ENCODE peak calls at places on chromosomes 1 and 21, in six cellular contexts. E, U, M, Q, V and P are unnamed samples. For H3K4me1, the result is how much of the 10 kb centered on the place peaks cover.

GRCh38 chr1:179968994-179969919 is 14.6 kb downstream of the CEP350 start:
- DNase-seq in M (no peak), E (no peak), U (no peak), Q (no peak), V (peak), P (no peak)

GRCh38 chr1:19342894-19343616 is 30.9 kb downstream of the SLC66A1 start:
- DNase-seq in Q (no peak), E (no peak), M (no peak), V (no peak), U (no peak), P (no peak)

GRCh38 chr1:186775881-186776560 is 52.7 kb upstream of the PLA2G4A start:
- DNase-seq in E (no peak), M (no peak), Q (no peak), V (no peak), U (no peak), P (no peak)

GRCh38 chr1:69611316-69611715 is 43.6 kb downstream of the LRRC7 start:
- DNase-seq in Q (no peak), V (no peak), U (no peak), E (no peak), M (no peak), P (no peak)

GRCh38 chr21:43306911-43307676 is 119.8 kb downstream of the SIK1 start:
- DNase-seq in E (peak), M (peak), U (peak), Q (no peak), V (no peak), P (peak)

GRCh38 chr1:201217851-201218250 is 27.2 kb downstream of the IGFN1 start:
- DNase-seq in M (no peak), U (no peak), V (no peak), Q (no peak), E (no peak), P (no peak)

GRCh38 chr1:154963643-154964042 is 2.1 kb upstream of the PYGO2 start:
- DNase-seq in M (no peak), U (no peak), E (no peak), Q (no peak), V (no peak), P (no peak)

GRCh38 chr1:51482881-51483280 is 36.2 kb downstream of the EPS15 start:
- DNase-seq in E (peak), V (peak), M (no peak), U (peak), Q (no peak), P (peak)

GRCh38 chr1:212873518-212873917 is 15.4 kb downstream of the FLVCR1 start:
- DNase-seq in M (no peak), Q (no peak), V (no peak), U (no peak), E (no peak), P (no peak)

GRCh38 chr1:64981602-64981981 is 15.2 kb upstream of the JAK1 start:
- DNase-seq in E (no peak), M (peak), U (no peak), Q (no peak), V (no peak), P (no peak)

GRCh38 chr1:208101661-208102431 is 142.3 kb downstream of the PLXNA2 start:
- DNase-seq in Q (no peak), V (peak), U (peak), M (no peak), E (peak), P (peak)

GRCh38 chr1:22362626-22363402 is 88.8 kb upstream of the ZBTB40 start:
- DNase-seq in Q (no peak), U (no peak), E (no peak), M (no peak), V (no peak), P (no peak)

GRCh38 chr1:10738125-10738746 is 58.2 kb downstream of the CASZ1 start:
- DNase-seq in V (no peak), Q (no peak), U (no peak), E (no peak), M (no peak), P (no peak)

GRCh38 chr1:14782741-14783591 is 184.5 kb downstream of the KAZN start:
- DNase-seq in V (no peak), U (no peak), E (no peak), Q (peak), M (no peak), P (no peak)

GRCh38 chr1:178633068-178633467 is 92.0 kb upstream of the RALGPS2 start:
- DNase-seq in Q (peak), E (peak), V (no peak), M (peak), U (peak), P (peak)

GRCh38 chr1:203065191-203065590 is 20.6 kb downstream of the MYOG start:
- DNase-seq in E (no peak), U (no peak), M (no peak), V (no peak), Q (no peak), P (no peak)

GRCh38 chr1:159924025-159924790 is 1.1 kb downstream of the TAGLN2 start:
- DNase-seq in Q (peak), E (peak), U (peak), V (peak), M (peak), P (peak)

DNA sequence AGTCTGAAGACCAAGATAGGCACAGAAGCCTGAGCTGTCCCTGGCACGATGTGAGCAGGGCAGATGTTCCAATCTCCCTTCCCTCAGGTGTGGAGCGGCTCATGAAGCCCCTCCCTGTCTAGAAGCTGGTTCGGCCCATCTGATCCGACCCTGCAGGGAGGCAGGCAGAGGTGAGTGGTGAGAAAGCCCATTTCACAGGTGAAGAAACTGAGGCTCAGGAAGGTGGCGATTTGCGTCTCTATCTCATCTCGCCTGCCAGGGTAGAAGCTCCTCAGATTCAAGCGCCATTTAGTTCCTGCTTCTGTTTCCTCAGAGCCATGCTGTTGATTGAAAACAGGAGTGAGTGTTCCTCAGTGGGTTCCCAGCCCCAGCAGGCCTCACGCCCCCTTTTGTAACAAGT is 16.9 kb upstream of the TENT5B start:
- DNase-seq in U (no peak), E (no peak), M (no peak), V (no peak), Q (no peak), P (no peak)
- H3K4me3 ChIP-seq in U (no peak), E (no peak), M (no peak), V (no peak), Q (no peak), P (no peak)

GRCh38 chr1:9588551-9589143 is at the start of gene TMEM201:
- DNase-seq in V (peak), E (peak), M (peak), Q (peak), U (peak), P (peak)

GRCh38 chr1:9590945-9591668 is 2.4 kb downstream of the TMEM201 start:
- DNase-seq in E (no peak), Q (no peak), U (no peak), M (no peak), V (no peak), P (no peak)

GRCh38 chr1:9589144-9589718 is 520 bp downstream of the TMEM201 start:
- DNase-seq in M (no peak), V (peak), Q (peak), E (peak), U (peak), P (peak)

GRCh38 chr1:9589719-9590157 is 1.0 kb downstream of the TMEM201 start:
- DNase-seq in Q (peak), E (peak), U (peak), M (peak), V (peak), P (peak)

DNA sequence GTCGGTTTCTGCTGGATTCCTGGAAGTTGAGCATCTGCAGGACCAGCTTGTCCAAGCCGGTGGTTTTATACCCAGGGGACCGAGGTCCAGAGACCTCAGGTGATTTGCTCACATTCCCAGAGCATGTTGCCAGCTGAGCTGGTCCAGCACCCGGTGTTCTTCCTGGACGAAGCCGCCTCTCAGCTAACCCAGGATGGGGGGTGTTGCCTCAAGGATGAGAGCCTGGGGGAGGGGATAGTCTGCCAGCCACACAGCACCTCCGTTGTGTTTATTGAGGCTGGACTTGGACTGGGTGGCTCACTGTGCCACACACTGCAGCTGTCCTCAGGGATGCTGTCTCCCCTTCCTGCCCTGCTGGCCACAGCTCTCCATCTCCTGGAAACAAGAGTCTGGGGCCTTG is 1.5 kb downstream of the TMEM201 start:
- DNase-seq in Q (no peak), U (no peak), E (no peak), V (no peak), M (no peak), P (no peak)
- H3K4me1 ChIP-seq in Q (under half), U (under half), E (under half), V (under half), M (under half), P (under half)

GRCh38 chr1:192343304-192343703 is 26.5 kb downstream of the RGS21 start:
- DNase-seq in Q (peak), V (no peak), U (no peak), E (no peak), M (no peak), P (no peak)
- H3K9ac ChIP-seq in Q (no peak), V (no peak), U (no peak), E (no peak), M (no peak), P (no peak)

DNA sequence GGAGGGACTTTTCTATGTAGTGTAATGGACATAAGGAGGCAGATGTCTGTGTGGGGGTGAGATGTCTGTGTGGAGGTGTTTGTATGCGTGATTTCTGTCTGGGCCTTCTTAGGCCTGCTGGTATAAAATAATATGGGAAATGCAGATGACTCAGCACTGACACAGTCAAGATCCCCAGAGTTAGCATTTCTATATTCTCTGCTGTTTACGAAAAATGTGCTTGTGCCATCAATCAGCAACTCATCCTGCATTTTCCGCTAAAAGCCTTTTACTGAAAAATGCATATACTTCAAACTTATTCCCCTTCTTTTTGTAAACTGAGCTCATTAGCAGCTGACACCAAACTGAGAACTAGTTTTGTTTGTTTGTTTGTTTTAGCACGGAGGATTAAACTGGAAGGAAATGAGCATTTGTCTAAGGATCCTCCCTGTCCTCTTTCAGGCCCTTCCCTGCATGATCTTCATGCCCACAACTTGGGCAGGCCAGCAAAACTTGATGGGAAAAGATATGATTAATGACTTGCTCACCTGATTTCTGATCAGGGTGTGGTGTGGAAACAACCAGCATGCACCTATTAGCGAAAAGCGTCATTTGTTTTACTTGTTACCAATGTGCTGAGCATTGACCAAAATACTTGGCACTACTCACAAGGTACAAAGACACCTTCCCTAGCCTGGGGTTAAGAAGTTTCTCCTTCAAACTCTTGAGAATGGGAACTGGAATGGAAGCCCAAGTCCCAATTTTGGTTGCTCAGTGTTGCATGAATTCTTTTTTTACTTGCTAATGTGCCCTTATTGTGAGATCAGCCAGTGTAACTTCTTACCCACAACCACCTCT is 77.4 kb downstream of the NDUFS5 start:
- DNase-seq in V (peak), M (peak), E (peak), U (peak), Q (no peak), P (peak)
- H3K4me3 ChIP-seq in V (no peak), M (peak), E (no peak), U (no peak), Q (no peak), P (no peak)

GRCh38 chr1:181104042-181104789 is 15.7 kb downstream of the IER5 start:
- DNase-seq in V (no peak), Q (peak), U (no peak), M (no peak), E (no peak), P (no peak)

GRCh38 chr1:181101581-181102226 is 13.2 kb downstream of the IER5 start:
- DNase-seq in U (peak), M (peak), V (peak), Q (peak), E (peak), P (peak)

GRCh38 chr1:181104790-181105133 is 16.3 kb downstream of the IER5 start:
- DNase-seq in Q (peak), V (no peak), U (peak), M (no peak), E (no peak), P (peak)

GRCh38 chr1:181102841-181103240 is 14.3 kb downstream of the IER5 start:
- DNase-seq in U (no peak), V (no peak), M (no peak), Q (no peak), E (no peak), P (no peak)

GRCh38 chr1:181103404-181103803 is 14.9 kb downstream of the IER5 start:
- DNase-seq in U (no peak), M (no peak), Q (no peak), E (no peak), V (no peak), P (no peak)
- H3K4me1 ChIP-seq in U (half or more), M (half or more), Q (under half), E (under half), V (under half), P (under half)

DNA sequence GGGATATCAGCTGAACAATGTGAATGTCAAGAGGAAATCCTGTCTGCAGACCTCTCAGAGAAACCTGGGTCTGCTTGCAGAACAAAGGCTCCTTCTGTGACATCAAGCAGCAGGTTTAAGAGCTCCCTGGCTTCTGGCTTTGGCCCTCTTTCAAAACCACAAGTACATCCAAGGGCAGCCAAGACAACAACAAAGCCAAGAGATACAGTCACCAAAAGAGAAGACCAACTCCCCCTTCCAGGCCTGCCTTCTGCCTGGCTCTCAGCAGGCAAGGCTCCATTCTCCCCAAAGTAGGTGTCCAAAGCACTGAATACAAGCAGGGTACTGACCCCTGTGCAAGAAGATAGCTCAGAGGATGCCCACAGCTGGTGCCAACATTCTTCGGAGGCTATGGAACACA is 11.5 kb downstream of the BCAR3 start:
- DNase-seq in E (peak), V (peak), M (peak), U (peak), Q (no peak), P (peak)
- H3K9ac ChIP-seq in E (no peak), V (no peak), M (peak), U (no peak), Q (no peak), P (no peak)

DNA sequence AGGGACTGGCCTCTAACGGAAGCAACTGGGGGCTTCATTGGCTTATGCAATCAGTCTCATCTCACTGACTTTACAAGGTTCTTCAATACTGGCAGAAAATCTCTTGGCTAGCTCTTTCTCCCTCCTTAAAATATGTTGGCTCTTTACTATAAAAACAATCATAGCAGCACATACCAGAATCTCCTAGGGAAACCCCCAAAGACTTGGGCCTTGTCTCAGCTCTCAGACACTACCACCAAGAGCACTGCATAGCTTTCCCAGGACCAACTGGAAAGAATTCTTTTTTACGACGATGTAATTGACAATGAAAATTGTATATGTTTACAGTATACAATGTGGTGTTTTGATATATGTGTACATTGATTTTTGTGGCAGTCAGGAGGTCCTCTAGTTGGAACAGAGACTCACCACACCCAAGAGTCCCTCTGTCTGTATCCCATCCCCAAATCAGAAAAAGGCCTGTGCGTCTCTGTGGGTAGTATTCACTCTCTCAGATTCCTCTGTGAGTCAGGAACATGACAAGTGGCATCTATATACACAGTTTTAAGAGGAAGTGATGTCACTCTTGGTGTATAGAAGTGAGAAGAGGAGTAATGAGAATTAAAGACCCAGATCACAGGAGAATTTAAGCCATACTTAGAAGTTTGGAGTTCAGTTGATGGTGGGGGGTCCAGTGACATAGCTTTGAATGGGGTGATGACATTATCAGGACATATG is 21.1 kb downstream of the SMAP2 start:
- DNase-seq in U (peak), V (no peak), Q (no peak), M (no peak), E (peak), P (peak)
- H3K4me3 ChIP-seq in U (no peak), V (no peak), Q (no peak), M (no peak), E (no peak), P (no peak)

GRCh38 chr1:1899266-1899966 is 8.5 kb upstream of the GNB1 start:
- DNase-seq in E (no peak), U (no peak), V (no peak), M (peak), Q (peak), P (no peak)
- H3K4me1 ChIP-seq in E (under half), U (under half), V (under half), M (under half), Q (under half), P (under half)